ENCODE peak calls at places on chromosomes 1 and 21, in eight cellular contexts. I is lower lobe of right lung, W is HFF-Myc, Y is psoas muscle, L is kidney epithelial cell, M is tibial nerve, U is heart right ventricle, G is PC-3. D is an unnamed sample.

GRCh38 chr1:237124856-237125462 is 83.0 kb downstream of the RYR2 start:
- DNase-seq in I (no peak), W (no peak), Y (no peak), L (no peak), M (no peak), U (no peak), G (peak; percentile 28), D (no peak)

GRCh38 chr1:229058111-229058551 is 212.8 kb upstream of the RAB4A start:
- DNase-seq in I (peak; percentile 61), W (no peak), Y (no peak), L (no peak), M (no peak), U (no peak), G (no peak), D (peak; percentile 46)

GRCh38 chr1:159951551-159951950 is 2.5 kb downstream of the SLAMF9 start:
- DNase-seq in I (no peak), W (no peak), Y (no peak), L (no peak), M (no peak), U (no peak), G (no peak), D (no peak)

GRCh38 chr1:181453541-181454201 is 29.6 kb upstream of the CACNA1E start:
- DNase-seq in I (no peak), W (no peak), Y (no peak), L (no peak), M (no peak), U (no peak), G (no peak), D (no peak)

GRCh38 chr1:211145944-211146343 is 12.0 kb upstream of the KCNH1 start:
- DNase-seq in I (no peak), W (no peak), Y (no peak), L (no peak), M (no peak), U (no peak), G (no peak), D (peak; percentile 78)

GRCh38 chr1:55505326-55505725 is 290.2 kb upstream of the USP24 start:
- DNase-seq in I (no peak), W (no peak), Y (no peak), L (no peak), M (no peak), U (no peak), G (no peak), D (no peak)

GRCh38 chr1:51341876-51342496 is 11.6 kb upstream of the TTC39A start:
- DNase-seq in I (no peak), W (no peak), Y (no peak), L (no peak), M (no peak), U (no peak), G (no peak), D (no peak)

GRCh38 chr1:209885403-209886218 is 52.4 kb upstream of the SYT14 start:
- DNase-seq in I (no peak), W (no peak), Y (no peak), L (no peak), M (no peak), U (no peak), G (peak; percentile 1), D (no peak)

GRCh38 chr1:243628476-243628907 is 221.6 kb downstream of the AKT3 start:
- DNase-seq in I (no peak), W (no peak), Y (no peak), L (no peak), M (no peak), U (no peak), G (no peak), D (no peak)

GRCh38 chr1:158016651-158017335 is 23.3 kb downstream of the KIRREL1 start:
- DNase-seq in I (no peak), W (no peak), Y (no peak), L (no peak), M (no peak), U (no peak), G (peak; percentile 70), D (peak; percentile 94)

GRCh38 chr1:84146375-84147032 is 2.4 kb downstream of the PRKACB start:
- DNase-seq in I (no peak), W (no peak), Y (no peak), L (peak; percentile 23), M (no peak), U (no peak), G (peak; percentile 80), D (peak; percentile 67)

GRCh38 chr1:23838401-23838866 is 13.2 kb upstream of the HMGCL start:
- DNase-seq in I (peak; percentile 79), W (no peak), Y (peak; percentile 84), L (no peak), M (peak; percentile 35), U (peak; percentile 49), G (peak; percentile 49), D (peak; percentile 62)

GRCh38 chr1:216923601-216924000 is 200.4 kb upstream of the ESRRG start:
- DNase-seq in I (no peak), W (no peak), Y (no peak), L (no peak), M (no peak), U (no peak), G (no peak), D (no peak)

GRCh38 chr1:26540346-26540745 is 10.8 kb downstream of the RPS6KA1 start:
- DNase-seq in I (no peak), W (no peak), Y (no peak), L (no peak), M (no peak), U (no peak), G (no peak), D (no peak)

GRCh38 chr1:26542781-26543443 is 13.4 kb downstream of the RPS6KA1 start:
- DNase-seq in I (no peak), W (no peak), Y (no peak), L (no peak), M (no peak), U (no peak), G (no peak), D (no peak)

GRCh38 chr1:26543444-26543835 is 13.9 kb downstream of the RPS6KA1 start:
- DNase-seq in I (no peak), W (no peak), Y (no peak), L (no peak), M (no peak), U (no peak), G (no peak), D (no peak)

GRCh38 chr1:26541431-26541815 is 11.9 kb downstream of the RPS6KA1 start:
- DNase-seq in I (no peak), W (no peak), Y (no peak), L (no peak), M (no peak), U (no peak), G (no peak), D (no peak)

DNA sequence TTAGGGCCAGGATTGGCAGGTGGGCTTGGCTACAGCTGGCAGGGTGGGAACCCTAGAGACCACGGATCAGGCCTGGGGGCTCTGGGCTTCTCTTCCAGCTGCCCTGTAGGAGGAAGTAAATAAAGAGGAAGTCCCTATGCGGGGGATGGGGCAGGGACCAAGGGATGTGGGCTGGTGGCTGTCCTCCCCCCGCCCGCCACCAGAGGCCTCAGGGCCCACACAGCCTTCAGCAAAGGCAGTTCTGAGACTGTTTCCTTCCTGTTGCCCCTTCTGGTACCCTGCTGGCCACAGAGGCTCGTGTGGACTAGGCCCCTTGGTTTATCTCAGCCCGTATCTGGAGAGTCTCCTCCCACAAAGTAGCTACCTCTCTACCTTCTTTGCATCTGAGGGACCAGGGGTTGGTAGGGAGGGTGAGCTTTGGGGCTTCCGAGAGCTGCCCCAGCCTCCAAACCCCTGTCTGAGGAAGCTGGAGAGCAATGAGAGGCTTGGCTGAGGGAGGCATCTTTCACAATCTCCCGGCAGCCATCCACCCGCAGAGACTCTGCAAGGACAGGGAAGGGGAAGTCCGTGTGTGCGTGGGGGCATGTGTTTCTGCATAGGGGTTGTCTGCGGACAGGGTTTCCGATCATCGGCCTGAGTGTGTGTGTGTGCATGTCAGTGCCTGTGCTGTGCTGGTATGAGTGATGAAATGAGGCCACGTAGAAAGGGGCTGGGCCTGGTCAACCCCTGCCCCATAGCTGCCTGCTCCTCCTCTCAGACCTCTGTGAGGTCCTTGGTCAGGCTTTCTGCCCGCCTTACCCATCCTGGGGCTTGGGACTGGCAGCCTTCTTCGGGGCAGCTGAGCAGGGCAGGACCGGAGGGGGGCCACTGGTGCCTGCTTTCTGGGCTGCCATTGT is 12.5 kb downstream of the RPS6KA1 start:
- DNase-seq in I (peak; percentile 95), W (no peak), Y (peak; percentile 85), L (no peak), M (peak; percentile 29), U (peak; percentile 73), G (peak; percentile 8), D (peak; percentile 96)
- TF ChIP-seq CTCF in I (peak; percentile 50), W (peak; percentile 11), Y (no peak), L (peak; percentile 11), M (peak; percentile 34), U (peak; percentile 22), G (peak; percentile 10), D (peak; percentile 24)

GRCh38 chr1:169890761-169891538 is 2.7 kb downstream of the SCYL3 start:
- DNase-seq in I (no peak), W (no peak), Y (no peak), L (no peak), M (no peak), U (no peak), G (peak; percentile 75), D (peak; percentile 85)
- H3K4me3 ChIP-seq in I (peak overlapping the region; percentile 4), W (no peak overlapping the region), Y (no peak overlapping the region), L (no peak overlapping the region), M (no peak overlapping the region), U (no peak overlapping the region), G (peak overlapping the region; percentile 89), D (peak overlapping the region; percentile 14)

DNA sequence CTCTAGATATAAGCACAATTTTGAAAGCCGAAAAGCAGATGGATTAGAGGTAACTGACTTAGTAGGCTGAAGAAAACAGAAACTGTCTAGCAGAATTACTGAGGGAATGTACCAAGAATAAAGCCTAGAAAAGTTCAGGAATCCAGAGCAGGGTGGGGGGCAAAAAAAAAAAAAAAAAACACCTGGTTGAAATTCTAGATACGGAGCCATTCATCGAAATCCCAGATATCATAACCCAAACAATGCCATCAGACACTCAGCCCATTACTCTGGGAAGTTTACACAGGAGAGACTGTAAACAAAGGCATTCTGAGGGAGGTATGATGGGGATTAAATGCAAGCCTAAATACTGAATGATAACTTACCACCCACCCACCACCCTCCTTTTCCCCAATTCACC is 45.6 kb downstream of the ENAH start:
- DNase-seq in I (no peak), W (no peak), Y (no peak), L (no peak), M (no peak), U (no peak), G (no peak), D (no peak)
- TF ChIP-seq CTCF in I (no peak), W (no peak), Y (no peak), L (no peak), M (no peak), U (no peak), G (no peak), D (no peak)

GRCh38 chr21:44856131-44856530 is 17.4 kb downstream of the PTTG1IP start:
- DNase-seq in I (no peak), W (no peak), Y (no peak), L (no peak), M (no peak), U (no peak), G (no peak), D (no peak)

GRCh38 chr21:44857127-44857892 is 16.2 kb downstream of the PTTG1IP start:
- DNase-seq in I (no peak), W (no peak), Y (no peak), L (no peak), M (no peak), U (no peak), G (no peak), D (no peak)

GRCh38 chr21:44855572-44855971 is 17.9 kb downstream of the PTTG1IP start:
- DNase-seq in I (no peak), W (no peak), Y (peak; percentile 79), L (no peak), M (no peak), U (no peak), G (no peak), D (no peak)

GRCh38 chr21:44858791-44859190 is 14.7 kb downstream of the PTTG1IP start:
- DNase-seq in I (no peak), W (no peak), Y (no peak), L (no peak), M (no peak), U (no peak), G (no peak), D (peak; percentile 77)

GRCh38 chr21:44858291-44858690 is 15.2 kb downstream of the PTTG1IP start:
- DNase-seq in I (no peak), W (no peak), Y (peak; percentile 48), L (no peak), M (no peak), U (no peak), G (no peak), D (peak; percentile 21)
- H3K4me3 ChIP-seq in I (no peak overlapping the region), W (no peak overlapping the region), Y (no peak overlapping the region), L (no peak overlapping the region), M (no peak overlapping the region), U (no peak overlapping the region), G (no peak overlapping the region), D (no peak overlapping the region)